ENCODE peak calls at places on chromosomes 1 and 21, in eight cellular contexts. Q is fibroblast of pulmonary artery, Z is IMR-90, D is AG09309, T is mammary epithelial cell, Y is spleen, O is OCI-LY7, H is germinal center. N is an unnamed sample.

GRCh38 chr1:61606448-61607312 is 118.3 kb downstream of the TM2D1 start:
- DNase-seq in Z (no peak), Q (peak), H (no peak), D (no peak), Y (no peak), O (no peak), T (peak), N (no peak)

GRCh38 chr1:208500379-208500778 is 256.2 kb upstream of the PLXNA2 start:
- DNase-seq in T (no peak), Y (no peak), O (no peak), H (no peak), Z (no peak), D (no peak), Q (no peak), N (no peak)

GRCh38 chr21:36208326-36209013 is 51.8 kb downstream of the DOP1B start:
- DNase-seq in Z (no peak), Y (no peak), T (no peak), Q (no peak), D (no peak), H (no peak), O (no peak), N (no peak)

GRCh38 chr1:100773444-100773843 is 53.9 kb downstream of the VCAM1 start:
- DNase-seq in O (no peak), Y (no peak), T (peak), D (no peak), Z (no peak), H (no peak), Q (peak), N (no peak)

GRCh38 chr1:35171579-35171978 is 21.4 kb downstream of the SFPQ start:
- DNase-seq in T (no peak), D (no peak), O (no peak), Q (no peak), Z (no peak), H (no peak), Y (no peak), N (no peak)

GRCh38 chr1:160779662-160780397 is 16.1 kb upstream of the LY9 start:
- DNase-seq in Q (peak), O (peak), H (peak), T (no peak), Y (peak), D (no peak), Z (no peak), N (no peak)

GRCh38 chr1:6704746-6705145 is 3.1 kb upstream of the DNAJC11 start:
- DNase-seq in O (no peak), H (no peak), D (no peak), Q (no peak), Z (no peak), Y (no peak), T (no peak), N (no peak)

GRCh38 chr1:20446796-20447195 is 39.2 kb downstream of the CAMK2N1 start:
- DNase-seq in H (no peak), T (peak), O (no peak), Z (peak), Q (peak), Y (no peak), D (no peak), N (no peak)

GRCh38 chr1:152479792-152480595 is 30.6 kb upstream of the LCE5A start:
- DNase-seq in O (peak), Q (peak), Y (no peak), H (peak), Z (peak), T (no peak), D (no peak), N (peak)

GRCh38 chr1:115114308-115114707 is 25.0 kb upstream of the TSPAN2 start:
- DNase-seq in D (no peak), Q (peak), T (peak), H (no peak), O (no peak), Y (no peak), Z (no peak), N (no peak)

GRCh38 chr21:26169061-26169610 is 1.4 kb downstream of the APP start:
- DNase-seq in Z (peak), T (peak), O (no peak), H (peak), Y (no peak), D (no peak), Q (peak), N (peak)

GRCh38 chr1:115172270-115172669 is 83.0 kb upstream of the TSPAN2 start:
- DNase-seq in D (no peak), Q (no peak), H (no peak), T (no peak), Z (no peak), O (no peak), Y (no peak), N (no peak)

GRCh38 chr1:220513834-220514233 is 14.1 kb upstream of the MARK1 start:
- DNase-seq in O (no peak), T (peak), D (no peak), H (no peak), Y (no peak), Q (no peak), Z (no peak), N (no peak)

GRCh38 chr1:15096293-15096692 is 57.3 kb upstream of the TMEM51 start:
- DNase-seq in H (no peak), O (no peak), D (no peak), Y (peak), T (no peak), Q (no peak), Z (no peak), N (no peak)

GRCh38 chr1:205543351-205544305 is 39.2 kb downstream of the CDK18 start:
- DNase-seq in Z (peak), O (no peak), Q (peak), T (peak), Y (peak), D (peak), H (no peak), N (no peak)

GRCh38 chr1:26021647-26022403 is at the start of gene EXTL1:
- DNase-seq in D (no peak), H (no peak), O (no peak), Y (no peak), T (no peak), Z (peak), Q (no peak), N (no peak)

GRCh38 chr1:44276006-44276405 is 62.7 kb downstream of the DMAP1 start:
- DNase-seq in D (no peak), T (no peak), Z (peak), Q (peak), H (no peak), O (peak), Y (no peak), N (no peak)

GRCh38 chr21:39867198-39867650 is at the start of gene PCP4:
- DNase-seq in Q (peak), H (peak), D (no peak), O (peak), Z (no peak), Y (no peak), T (peak), N (peak)

GRCh38 chr1:113802367-113803007 is 9.8 kb downstream of the RSBN1 start:
- DNase-seq in O (no peak), Y (no peak), T (no peak), H (no peak), Z (no peak), D (no peak), Q (no peak), N (no peak)

GRCh38 chr1:9691108-9691445 is 39.5 kb downstream of the PIK3CD start:
- DNase-seq in O (no peak), D (peak), H (no peak), Q (no peak), T (no peak), Z (peak), Y (no peak), N (no peak)

GRCh38 chr21:29163381-29164115 is 33.1 kb downstream of the MAP3K7CL start:
- DNase-seq in T (no peak), O (no peak), H (no peak), Q (peak), Z (no peak), Y (no peak), D (no peak), N (no peak)

GRCh38 chr21:43733529-43734071 is 14.7 kb downstream of the PDXK start:
- DNase-seq in Y (no peak), Q (no peak), O (no peak), H (no peak), T (peak), Z (peak), D (peak), N (no peak)

GRCh38 chr1:245587435-245588105 is 432.8 kb downstream of the KIF26B start:
- DNase-seq in H (no peak), T (no peak), Z (no peak), Q (peak), O (no peak), Y (no peak), D (no peak), N (no peak)

GRCh38 chr1:170670751-170671628 is 7.1 kb downstream of the PRRX1 start:
- DNase-seq in T (no peak), Q (no peak), O (no peak), Y (no peak), D (no peak), H (no peak), Z (peak), N (no peak)

GRCh38 chr1:44239337-44239960 is 26.2 kb downstream of the DMAP1 start:
- DNase-seq in O (no peak), Y (peak), D (no peak), T (peak), Q (peak), Z (peak), H (no peak), N (no peak)

GRCh38 chr1:185376288-185376687 is 59.2 kb upstream of the IVNS1ABP start:
- DNase-seq in H (no peak), Z (no peak), Q (no peak), D (no peak), T (no peak), O (no peak), Y (no peak), N (no peak)